ENCODE peak calls at places on chromosome 15, in four cellular contexts. One of them, this sample, is unnamed.

GRCh38 chr15:63466378-63467192 is 37.8 kb upstream of the USP3 start:
- DNase-seq in renal cortical epithelial cell: peak; percentile 75
- DNase-seq in occipital lobe: no peak
- DNase-seq in hepatic stellate cell: peak; percentile 71
- DNase-seq in this sample: peak; percentile 34

GRCh38 chr15:89026167-89026566 is 62.1 kb upstream of the ABHD2 start:
- DNase-seq in renal cortical epithelial cell: no peak
- DNase-seq in occipital lobe: no peak
- DNase-seq in hepatic stellate cell: no peak
- DNase-seq in this sample: no peak

GRCh38 chr15:51312132-51312531 is 26.3 kb downstream of the CYP19A1 start:
- DNase-seq in renal cortical epithelial cell: no peak
- DNase-seq in occipital lobe: no peak
- DNase-seq in hepatic stellate cell: no peak
- DNase-seq in this sample: no peak

GRCh38 chr15:74958320-74958907 is 1.8 kb upstream of the RPP25 start:
- DNase-seq in renal cortical epithelial cell: peak; percentile 37
- DNase-seq in occipital lobe: no peak
- DNase-seq in hepatic stellate cell: peak; percentile 76
- DNase-seq in this sample: no peak

GRCh38 chr15:55518009-55518408 is 10.0 kb upstream of the DNAAF4 start:
- DNase-seq in renal cortical epithelial cell: no peak
- DNase-seq in occipital lobe: no peak
- DNase-seq in hepatic stellate cell: no peak
- DNase-seq in this sample: no peak

GRCh38 chr15:66288796-66289195 is 4.6 kb upstream of the DIS3L start:
- DNase-seq in renal cortical epithelial cell: no peak
- DNase-seq in occipital lobe: no peak
- DNase-seq in hepatic stellate cell: peak; percentile 14
- DNase-seq in this sample: no peak

GRCh38 chr15:64334530-64334929 is 21.4 kb downstream of the CSNK1G1 start:
- DNase-seq in renal cortical epithelial cell: no peak
- DNase-seq in occipital lobe: no peak
- DNase-seq in hepatic stellate cell: no peak
- DNase-seq in this sample: no peak

GRCh38 chr15:57649138-57649537 is 57.4 kb upstream of the POLR2M start:
- DNase-seq in renal cortical epithelial cell: peak; percentile 95
- DNase-seq in occipital lobe: no peak
- DNase-seq in hepatic stellate cell: no peak
- DNase-seq in this sample: no peak

GRCh38 chr15:77419050-77419835 is 661 bp downstream of the PEAK1 start:
- DNase-seq in renal cortical epithelial cell: peak; percentile 15
- DNase-seq in occipital lobe: peak; percentile 32
- DNase-seq in hepatic stellate cell: peak; percentile 42
- DNase-seq in this sample: no peak

GRCh38 chr15:58447244-58448010 is 15.6 kb downstream of the LIPC start:
- DNase-seq in renal cortical epithelial cell: peak; percentile 87
- DNase-seq in occipital lobe: no peak
- DNase-seq in hepatic stellate cell: peak; percentile 54
- DNase-seq in this sample: no peak

GRCh38 chr15:85618956-85619491 is 175.7 kb downstream of the KLHL25 start:
- DNase-seq in renal cortical epithelial cell: peak; percentile 91
- DNase-seq in occipital lobe: peak; percentile 59
- DNase-seq in hepatic stellate cell: peak; percentile 57
- DNase-seq in this sample: no peak

This sample was measured in NK-92 treated with Interleukin-12 subunit alpha and Interleukin-12 subunit beta, amount 100 ng/mL, for 24 hours.